ENCODE peak calls at places on chromosome 3, in ten cellular contexts. One of them, this sample, is unnamed.

GRCh38 chr3:77807312-77807711 is 767.4 kb downstream of the ROBO2 start:
- DNase-seq in HEK293T: no peak
- DNase-seq in heart left ventricle: no peak
- DNase-seq in activated gamma-delta T cell treated with Interleukin-2 at 50 U/mL for 16 hours: no peak
- DNase-seq in ureter: no peak
- DNase-seq in left cardiac atrium: no peak
- DNase-seq in cardiac muscle cell: no peak
- DNase-seq in anterior cingulate cortex: no peak
- DNase-seq in EL: no peak
- DNase-seq in activated CD4-positive, alpha-beta T cell treated with anti-CD3 and anti-CD28 coated beads for 48 hours: no peak
- DNase-seq in this sample: no peak

GRCh38 chr3:58528629-58529028 is 8.4 kb downstream of the ACOX2 start:
- DNase-seq in EL: peak
- DNase-seq in heart left ventricle: no peak
- DNase-seq in anterior cingulate cortex: no peak
- DNase-seq in left cardiac atrium: peak
- DNase-seq in activated gamma-delta T cell treated with Interleukin-2 at 50 U/mL for 16 hours: no peak
- DNase-seq in cardiac muscle cell: peak
- DNase-seq in activated CD4-positive, alpha-beta T cell treated with anti-CD3 and anti-CD28 coated beads for 48 hours: no peak
- DNase-seq in ureter: peak
- DNase-seq in HEK293T: no peak
- DNase-seq in this sample: peak

GRCh38 chr3:195802795-195803194 is 8.9 kb downstream of the MUC4 start:
- DNase-seq in activated gamma-delta T cell treated with Interleukin-2 at 50 U/mL for 16 hours: no peak
- DNase-seq in ureter: no peak
- DNase-seq in heart left ventricle: no peak
- DNase-seq in anterior cingulate cortex: no peak
- DNase-seq in left cardiac atrium: no peak
- DNase-seq in cardiac muscle cell: peak
- DNase-seq in activated CD4-positive, alpha-beta T cell treated with anti-CD3 and anti-CD28 coated beads for 48 hours: no peak
- DNase-seq in EL: no peak
- DNase-seq in HEK293T: no peak
- DNase-seq in this sample: no peak

GRCh38 chr3:43335799-43336198 is 49.5 kb downstream of the SNRK start:
- DNase-seq in activated CD4-positive, alpha-beta T cell treated with anti-CD3 and anti-CD28 coated beads for 48 hours: no peak
- DNase-seq in EL: no peak
- DNase-seq in anterior cingulate cortex: no peak
- DNase-seq in HEK293T: no peak
- DNase-seq in ureter: no peak
- DNase-seq in left cardiac atrium: no peak
- DNase-seq in cardiac muscle cell: no peak
- DNase-seq in heart left ventricle: no peak
- DNase-seq in activated gamma-delta T cell treated with Interleukin-2 at 50 U/mL for 16 hours: no peak
- DNase-seq in this sample: no peak

GRCh38 chr3:69853033-69853432 is 113.8 kb downstream of the MITF start:
- DNase-seq in HEK293T: no peak
- DNase-seq in anterior cingulate cortex: no peak
- DNase-seq in activated CD4-positive, alpha-beta T cell treated with anti-CD3 and anti-CD28 coated beads for 48 hours: no peak
- DNase-seq in ureter: no peak
- DNase-seq in EL: no peak
- DNase-seq in left cardiac atrium: no peak
- DNase-seq in activated gamma-delta T cell treated with Interleukin-2 at 50 U/mL for 16 hours: no peak
- DNase-seq in heart left ventricle: no peak
- DNase-seq in cardiac muscle cell: no peak
- DNase-seq in this sample: no peak

GRCh38 chr3:184336484-184337230 is 743 bp upstream of the FAM131A start:
- DNase-seq in heart left ventricle: no peak
- DNase-seq in activated CD4-positive, alpha-beta T cell treated with anti-CD3 and anti-CD28 coated beads for 48 hours: no peak
- DNase-seq in left cardiac atrium: no peak
- DNase-seq in cardiac muscle cell: peak
- DNase-seq in EL: peak
- DNase-seq in activated gamma-delta T cell treated with Interleukin-2 at 50 U/mL for 16 hours: no peak
- DNase-seq in ureter: no peak
- DNase-seq in HEK293T: peak
- DNase-seq in anterior cingulate cortex: peak
- DNase-seq in this sample: peak

GRCh38 chr3:146701246-146701645 is 96.1 kb upstream of the PLSCR5 start:
- DNase-seq in activated gamma-delta T cell treated with Interleukin-2 at 50 U/mL for 16 hours: no peak
- DNase-seq in left cardiac atrium: no peak
- DNase-seq in HEK293T: no peak
- DNase-seq in cardiac muscle cell: no peak
- DNase-seq in ureter: no peak
- DNase-seq in EL: no peak
- DNase-seq in heart left ventricle: no peak
- DNase-seq in activated CD4-positive, alpha-beta T cell treated with anti-CD3 and anti-CD28 coated beads for 48 hours: no peak
- DNase-seq in anterior cingulate cortex: no peak
- DNase-seq in this sample: no peak

GRCh38 chr3:110810356-110810755 is 261.3 kb upstream of the NECTIN3 start:
- DNase-seq in EL: no peak
- DNase-seq in activated gamma-delta T cell treated with Interleukin-2 at 50 U/mL for 16 hours: no peak
- DNase-seq in cardiac muscle cell: no peak
- DNase-seq in ureter: no peak
- DNase-seq in anterior cingulate cortex: no peak
- DNase-seq in HEK293T: no peak
- DNase-seq in left cardiac atrium: no peak
- DNase-seq in activated CD4-positive, alpha-beta T cell treated with anti-CD3 and anti-CD28 coated beads for 48 hours: no peak
- DNase-seq in heart left ventricle: no peak
- DNase-seq in this sample: no peak

GRCh38 chr3:128011140-128011539 is 41.1 kb upstream of the SEC61A1 start:
- DNase-seq in cardiac muscle cell: peak
- DNase-seq in anterior cingulate cortex: no peak
- DNase-seq in heart left ventricle: no peak
- DNase-seq in left cardiac atrium: no peak
- DNase-seq in activated gamma-delta T cell treated with Interleukin-2 at 50 U/mL for 16 hours: no peak
- DNase-seq in ureter: peak
- DNase-seq in HEK293T: peak
- DNase-seq in EL: peak
- DNase-seq in activated CD4-positive, alpha-beta T cell treated with anti-CD3 and anti-CD28 coated beads for 48 hours: peak
- DNase-seq in this sample: no peak

GRCh38 chr3:183142199-183142598 is 20.3 kb downstream of the LAMP3 start:
- DNase-seq in anterior cingulate cortex: no peak
- DNase-seq in cardiac muscle cell: no peak
- DNase-seq in heart left ventricle: no peak
- DNase-seq in ureter: no peak
- DNase-seq in activated CD4-positive, alpha-beta T cell treated with anti-CD3 and anti-CD28 coated beads for 48 hours: no peak
- DNase-seq in left cardiac atrium: no peak
- DNase-seq in HEK293T: no peak
- DNase-seq in activated gamma-delta T cell treated with Interleukin-2 at 50 U/mL for 16 hours: no peak
- DNase-seq in EL: peak
- DNase-seq in this sample: no peak

GRCh38 chr3:102810937-102811336 is 376.1 kb downstream of the ZPLD1 start:
- DNase-seq in ureter: no peak
- DNase-seq in HEK293T: no peak
- DNase-seq in activated gamma-delta T cell treated with Interleukin-2 at 50 U/mL for 16 hours: no peak
- DNase-seq in cardiac muscle cell: no peak
- DNase-seq in heart left ventricle: no peak
- DNase-seq in left cardiac atrium: no peak
- DNase-seq in anterior cingulate cortex: no peak
- DNase-seq in EL: no peak
- DNase-seq in activated CD4-positive, alpha-beta T cell treated with anti-CD3 and anti-CD28 coated beads for 48 hours: no peak
- DNase-seq in this sample: no peak

GRCh38 chr3:72872183-72872582 is 15.7 kb upstream of the GXYLT2 start:
- DNase-seq in EL: peak
- DNase-seq in anterior cingulate cortex: no peak
- DNase-seq in cardiac muscle cell: no peak
- DNase-seq in activated CD4-positive, alpha-beta T cell treated with anti-CD3 and anti-CD28 coated beads for 48 hours: no peak
- DNase-seq in HEK293T: no peak
- DNase-seq in ureter: no peak
- DNase-seq in heart left ventricle: no peak
- DNase-seq in activated gamma-delta T cell treated with Interleukin-2 at 50 U/mL for 16 hours: no peak
- DNase-seq in left cardiac atrium: no peak
- DNase-seq in this sample: no peak

GRCh38 chr3:28846948-28847527 is 433.8 kb upstream of the RBMS3 start:
- DNase-seq in anterior cingulate cortex: no peak
- DNase-seq in cardiac muscle cell: no peak
- DNase-seq in left cardiac atrium: no peak
- DNase-seq in activated gamma-delta T cell treated with Interleukin-2 at 50 U/mL for 16 hours: no peak
- DNase-seq in HEK293T: no peak
- DNase-seq in heart left ventricle: no peak
- DNase-seq in activated CD4-positive, alpha-beta T cell treated with anti-CD3 and anti-CD28 coated beads for 48 hours: no peak
- DNase-seq in ureter: no peak
- DNase-seq in EL: no peak
- DNase-seq in this sample: no peak

GRCh38 chr3:39277893-39278615 is 1.8 kb downstream of the CX3CR1 start:
- DNase-seq in heart left ventricle: no peak
- DNase-seq in cardiac muscle cell: no peak
- DNase-seq in HEK293T: no peak
- DNase-seq in EL: no peak
- DNase-seq in ureter: no peak
- DNase-seq in left cardiac atrium: no peak
- DNase-seq in activated gamma-delta T cell treated with Interleukin-2 at 50 U/mL for 16 hours: no peak
- DNase-seq in activated CD4-positive, alpha-beta T cell treated with anti-CD3 and anti-CD28 coated beads for 48 hours: no peak
- DNase-seq in anterior cingulate cortex: no peak
- DNase-seq in this sample: no peak

GRCh38 chr3:30399394-30400181 is 206.8 kb upstream of the TGFBR2 start:
- DNase-seq in anterior cingulate cortex: no peak
- DNase-seq in left cardiac atrium: no peak
- DNase-seq in activated gamma-delta T cell treated with Interleukin-2 at 50 U/mL for 16 hours: no peak
- DNase-seq in ureter: no peak
- DNase-seq in heart left ventricle: no peak
- DNase-seq in activated CD4-positive, alpha-beta T cell treated with anti-CD3 and anti-CD28 coated beads for 48 hours: no peak
- DNase-seq in cardiac muscle cell: no peak
- DNase-seq in EL: peak
- DNase-seq in HEK293T: no peak
- DNase-seq in this sample: no peak

GRCh38 chr3:11288786-11289637 is 16.8 kb downstream of the ATG7 start:
- DNase-seq in cardiac muscle cell: no peak
- DNase-seq in left cardiac atrium: no peak
- DNase-seq in anterior cingulate cortex: no peak
- DNase-seq in activated gamma-delta T cell treated with Interleukin-2 at 50 U/mL for 16 hours: no peak
- DNase-seq in EL: peak
- DNase-seq in activated CD4-positive, alpha-beta T cell treated with anti-CD3 and anti-CD28 coated beads for 48 hours: no peak
- DNase-seq in ureter: no peak
- DNase-seq in heart left ventricle: no peak
- DNase-seq in HEK293T: no peak
- DNase-seq in this sample: no peak

GRCh38 chr3:69385723-69386483 is at the start of gene FRMD4B:
- DNase-seq in cardiac muscle cell: peak
- DNase-seq in ureter: peak
- DNase-seq in anterior cingulate cortex: peak
- DNase-seq in heart left ventricle: peak
- DNase-seq in activated gamma-delta T cell treated with Interleukin-2 at 50 U/mL for 16 hours: peak
- DNase-seq in EL: peak
- DNase-seq in HEK293T: peak
- DNase-seq in left cardiac atrium: peak
- DNase-seq in activated CD4-positive, alpha-beta T cell treated with anti-CD3 and anti-CD28 coated beads for 48 hours: peak
- DNase-seq in this sample: peak

GRCh38 chr3:142958707-142959106 is 4.8 kb downstream of the PAQR9 start:
- DNase-seq in EL: peak
- DNase-seq in anterior cingulate cortex: no peak
- DNase-seq in activated gamma-delta T cell treated with Interleukin-2 at 50 U/mL for 16 hours: no peak
- DNase-seq in cardiac muscle cell: no peak
- DNase-seq in left cardiac atrium: peak
- DNase-seq in ureter: no peak
- DNase-seq in heart left ventricle: no peak
- DNase-seq in activated CD4-positive, alpha-beta T cell treated with anti-CD3 and anti-CD28 coated beads for 48 hours: peak
- DNase-seq in HEK293T: no peak
- DNase-seq in this sample: no peak

GRCh38 chr3:69774029-69774428 is 34.8 kb downstream of the MITF start:
- DNase-seq in ureter: no peak
- DNase-seq in heart left ventricle: no peak
- DNase-seq in activated CD4-positive, alpha-beta T cell treated with anti-CD3 and anti-CD28 coated beads for 48 hours: no peak
- DNase-seq in left cardiac atrium: peak
- DNase-seq in anterior cingulate cortex: no peak
- DNase-seq in HEK293T: no peak
- DNase-seq in cardiac muscle cell: no peak
- DNase-seq in activated gamma-delta T cell treated with Interleukin-2 at 50 U/mL for 16 hours: no peak
- DNase-seq in EL: no peak
- DNase-seq in this sample: peak

GRCh38 chr3:23915537-23916108 is 1.2 kb downstream of the NKIRAS1 start:
- DNase-seq in HEK293T: peak
- DNase-seq in activated CD4-positive, alpha-beta T cell treated with anti-CD3 and anti-CD28 coated beads for 48 hours: no peak
- DNase-seq in ureter: no peak
- DNase-seq in left cardiac atrium: no peak
- DNase-seq in heart left ventricle: no peak
- DNase-seq in cardiac muscle cell: peak
- DNase-seq in activated gamma-delta T cell treated with Interleukin-2 at 50 U/mL for 16 hours: no peak
- DNase-seq in EL: peak
- DNase-seq in anterior cingulate cortex: no peak
- DNase-seq in this sample: no peak

GRCh38 chr3:134838599-134838998 is 43.5 kb downstream of the EPHB1 start:
- DNase-seq in EL: no peak
- DNase-seq in heart left ventricle: no peak
- DNase-seq in activated CD4-positive, alpha-beta T cell treated with anti-CD3 and anti-CD28 coated beads for 48 hours: peak
- DNase-seq in activated gamma-delta T cell treated with Interleukin-2 at 50 U/mL for 16 hours: no peak
- DNase-seq in anterior cingulate cortex: no peak
- DNase-seq in ureter: no peak
- DNase-seq in HEK293T: no peak
- DNase-seq in left cardiac atrium: no peak
- DNase-seq in cardiac muscle cell: no peak
- DNase-seq in this sample: no peak

GRCh38 chr3:34890247-34890646 is 749.1 kb upstream of the ARPP21 start:
- DNase-seq in activated gamma-delta T cell treated with Interleukin-2 at 50 U/mL for 16 hours: no peak
- DNase-seq in HEK293T: no peak
- DNase-seq in heart left ventricle: no peak
- DNase-seq in anterior cingulate cortex: no peak
- DNase-seq in cardiac muscle cell: no peak
- DNase-seq in ureter: no peak
- DNase-seq in left cardiac atrium: no peak
- DNase-seq in EL: no peak
- DNase-seq in activated CD4-positive, alpha-beta T cell treated with anti-CD3 and anti-CD28 coated beads for 48 hours: no peak
- DNase-seq in this sample: no peak

GRCh38 chr3:40690696-40691597 is 166.2 kb downstream of the ZNF621 start:
- DNase-seq in activated gamma-delta T cell treated with Interleukin-2 at 50 U/mL for 16 hours: no peak
- DNase-seq in anterior cingulate cortex: peak
- DNase-seq in heart left ventricle: peak
- DNase-seq in left cardiac atrium: peak
- DNase-seq in ureter: peak
- DNase-seq in cardiac muscle cell: no peak
- DNase-seq in EL: no peak
- DNase-seq in HEK293T: no peak
- DNase-seq in activated CD4-positive, alpha-beta T cell treated with anti-CD3 and anti-CD28 coated beads for 48 hours: no peak
- DNase-seq in this sample: peak

GRCh38 chr3:69084326-69084667 is 440 bp upstream of the ARL6IP5 start:
- DNase-seq in activated gamma-delta T cell treated with Interleukin-2 at 50 U/mL for 16 hours: no peak
- DNase-seq in EL: peak
- DNase-seq in cardiac muscle cell: peak
- DNase-seq in HEK293T: no peak
- DNase-seq in anterior cingulate cortex: no peak
- DNase-seq in left cardiac atrium: no peak
- DNase-seq in activated CD4-positive, alpha-beta T cell treated with anti-CD3 and anti-CD28 coated beads for 48 hours: no peak
- DNase-seq in ureter: no peak
- DNase-seq in heart left ventricle: no peak
- DNase-seq in this sample: no peak

GRCh38 chr3:188943591-188943990 is 228.2 kb upstream of the TPRG1 start:
- DNase-seq in activated CD4-positive, alpha-beta T cell treated with anti-CD3 and anti-CD28 coated beads for 48 hours: no peak
- DNase-seq in cardiac muscle cell: no peak
- DNase-seq in left cardiac atrium: no peak
- DNase-seq in EL: no peak
- DNase-seq in ureter: no peak
- DNase-seq in HEK293T: no peak
- DNase-seq in activated gamma-delta T cell treated with Interleukin-2 at 50 U/mL for 16 hours: no peak
- DNase-seq in heart left ventricle: no peak
- DNase-seq in anterior cingulate cortex: no peak
- DNase-seq in this sample: no peak

GRCh38 chr3:17390785-17391184 is 351.6 kb downstream of the TBC1D5 start:
- DNase-seq in left cardiac atrium: no peak
- DNase-seq in activated gamma-delta T cell treated with Interleukin-2 at 50 U/mL for 16 hours: no peak
- DNase-seq in anterior cingulate cortex: no peak
- DNase-seq in EL: no peak
- DNase-seq in heart left ventricle: no peak
- DNase-seq in HEK293T: no peak
- DNase-seq in ureter: no peak
- DNase-seq in activated CD4-positive, alpha-beta T cell treated with anti-CD3 and anti-CD28 coated beads for 48 hours: no peak
- DNase-seq in cardiac muscle cell: no peak
- DNase-seq in this sample: no peak

GRCh38 chr3:189842681-189843602 is 211.8 kb downstream of the TP63 start:
- DNase-seq in left cardiac atrium: no peak
- DNase-seq in anterior cingulate cortex: no peak
- DNase-seq in HEK293T: no peak
- DNase-seq in cardiac muscle cell: no peak
- DNase-seq in activated CD4-positive, alpha-beta T cell treated with anti-CD3 and anti-CD28 coated beads for 48 hours: no peak
- DNase-seq in heart left ventricle: no peak
- DNase-seq in EL: no peak
- DNase-seq in ureter: peak
- DNase-seq in activated gamma-delta T cell treated with Interleukin-2 at 50 U/mL for 16 hours: no peak
- DNase-seq in this sample: no peak

GRCh38 chr3:138125548-138126221 is 6.5 kb downstream of the A4GNT start:
- DNase-seq in activated CD4-positive, alpha-beta T cell treated with anti-CD3 and anti-CD28 coated beads for 48 hours: no peak
- DNase-seq in EL: peak
- DNase-seq in activated gamma-delta T cell treated with Interleukin-2 at 50 U/mL for 16 hours: no peak
- DNase-seq in HEK293T: no peak
- DNase-seq in anterior cingulate cortex: no peak
- DNase-seq in left cardiac atrium: no peak
- DNase-seq in heart left ventricle: no peak
- DNase-seq in ureter: no peak
- DNase-seq in cardiac muscle cell: peak
- DNase-seq in this sample: no peak